ENCODE peak calls at places on chromosome 7, in four cellular contexts. M is NB4, V is A549, L is tibial nerve. R is an unnamed sample.

GRCh38 chr7:42315096-42315495 is 78.1 kb upstream of the GLI3 start:
- DNase-seq in M (no peak), L (no peak), V (no peak), R (no peak)

GRCh38 chr7:41621953-41622831 is 80.7 kb downstream of the INHBA start:
- DNase-seq in V (no peak), L (no peak), M (no peak), R (no peak)

GRCh38 chr7:144834516-144835165 is 1.2 kb downstream of the TPK1 start:
- DNase-seq in M (peak), L (peak), V (no peak), R (no peak)

GRCh38 chr7:21108182-21108581 is 319.7 kb upstream of the SP4 start:
- DNase-seq in V (no peak), L (no peak), M (no peak), R (no peak)

GRCh38 chr7:24301703-24302102 is 17.7 kb downstream of the NPY start:
- DNase-seq in M (no peak), L (no peak), V (no peak), R (no peak)

GRCh38 chr7:137935849-137936508 is 65.9 kb downstream of the CREB3L2 start:
- DNase-seq in L (peak), M (peak), V (no peak), R (no peak)

GRCh38 chr7:48089415-48089975 is 430 bp downstream of the UPP1 start:
- DNase-seq in L (no peak), V (no peak), M (no peak), R (no peak)

GRCh38 chr7:85469446-85469970 is 282.7 kb upstream of the SEMA3D start:
- DNase-seq in V (no peak), L (no peak), M (no peak), R (no peak)

GRCh38 chr7:122983261-122983660 is 12.2 kb downstream of the TAS2R16 start:
- DNase-seq in L (no peak), M (no peak), V (no peak), R (no peak)

GRCh38 chr7:133364959-133365680 is 112.2 kb downstream of the EXOC4 start:
- DNase-seq in M (peak), L (no peak), V (no peak), R (no peak)

GRCh38 chr7:106597751-106598619 is 63.0 kb downstream of the CCDC71L start:
- DNase-seq in M (no peak), V (no peak), L (no peak), R (no peak)

GRCh38 chr7:50349963-50350944 is 45.7 kb downstream of the IKZF1 start:
- DNase-seq in V (no peak), L (no peak), M (no peak), R (no peak)

GRCh38 chr7:41702635-41703371 is at the start of gene INHBA:
- DNase-seq in M (no peak), L (no peak), V (no peak), R (no peak)

GRCh38 chr7:134690016-134690415 is 43.4 kb downstream of the BPGM start:
- DNase-seq in M (peak), L (no peak), V (no peak), R (peak)

GRCh38 chr7:34061175-34061574 is 155.8 kb downstream of the BMPER start:
- DNase-seq in M (no peak), L (no peak), V (peak), R (no peak)

GRCh38 chr7:26153246-26153822 is 1.3 kb downstream of the NFE2L3 start:
- DNase-seq in L (no peak), V (no peak), M (peak), R (no peak)

GRCh38 chr7:5441840-5442513 is 18.3 kb upstream of the TNRC18 start:
- DNase-seq in V (no peak), M (peak), L (no peak), R (no peak)

GRCh38 chr7:93728292-93728691 is 153.8 kb upstream of the CALCR start:
- DNase-seq in L (no peak), V (no peak), M (no peak), R (no peak)

GRCh38 chr7:99004216-99004615 is 125.9 kb downstream of the TRRAP start:
- DNase-seq in L (no peak), M (no peak), V (no peak), R (no peak)

GRCh38 chr7:14521183-14521582 is 381.4 kb downstream of the DGKB start:
- DNase-seq in M (no peak), L (no peak), V (no peak), R (no peak)

GRCh38 chr7:5435291-5436002 is 11.8 kb upstream of the TNRC18 start:
- DNase-seq in M (no peak), V (no peak), L (no peak), R (no peak)

DNA sequence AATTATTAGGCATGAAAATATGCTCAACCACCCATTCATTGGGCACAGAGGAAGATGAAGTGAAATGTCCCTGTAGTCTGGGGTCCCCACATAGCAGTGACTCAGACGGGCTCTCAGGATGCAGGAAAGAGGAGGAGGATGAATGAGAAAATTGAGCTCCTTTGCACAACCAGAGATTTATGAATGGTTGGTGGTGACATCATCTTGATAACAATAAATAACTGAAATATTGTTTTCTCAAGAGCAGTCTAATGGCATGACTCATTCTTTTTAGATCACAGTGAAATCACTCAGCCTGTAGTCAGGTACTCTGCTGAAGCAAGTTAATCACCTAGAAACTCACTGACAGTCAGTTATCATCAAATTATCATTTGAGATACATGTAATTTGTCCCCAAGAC is 254.1 kb downstream of the RELN start:
- DNase-seq in V (no peak), M (no peak), L (no peak), R (no peak)
- TF ChIP-seq POLR2A in V (no peak), M (no peak), L (no peak), R (no peak)

GRCh38 chr7:28754027-28754426 is 204.1 kb downstream of the TRIL start:
- DNase-seq in M (no peak), L (peak), V (peak), R (no peak)
- TF ChIP-seq CTCF in M (no peak), L (no peak), V (no peak), R (no peak)

DNA sequence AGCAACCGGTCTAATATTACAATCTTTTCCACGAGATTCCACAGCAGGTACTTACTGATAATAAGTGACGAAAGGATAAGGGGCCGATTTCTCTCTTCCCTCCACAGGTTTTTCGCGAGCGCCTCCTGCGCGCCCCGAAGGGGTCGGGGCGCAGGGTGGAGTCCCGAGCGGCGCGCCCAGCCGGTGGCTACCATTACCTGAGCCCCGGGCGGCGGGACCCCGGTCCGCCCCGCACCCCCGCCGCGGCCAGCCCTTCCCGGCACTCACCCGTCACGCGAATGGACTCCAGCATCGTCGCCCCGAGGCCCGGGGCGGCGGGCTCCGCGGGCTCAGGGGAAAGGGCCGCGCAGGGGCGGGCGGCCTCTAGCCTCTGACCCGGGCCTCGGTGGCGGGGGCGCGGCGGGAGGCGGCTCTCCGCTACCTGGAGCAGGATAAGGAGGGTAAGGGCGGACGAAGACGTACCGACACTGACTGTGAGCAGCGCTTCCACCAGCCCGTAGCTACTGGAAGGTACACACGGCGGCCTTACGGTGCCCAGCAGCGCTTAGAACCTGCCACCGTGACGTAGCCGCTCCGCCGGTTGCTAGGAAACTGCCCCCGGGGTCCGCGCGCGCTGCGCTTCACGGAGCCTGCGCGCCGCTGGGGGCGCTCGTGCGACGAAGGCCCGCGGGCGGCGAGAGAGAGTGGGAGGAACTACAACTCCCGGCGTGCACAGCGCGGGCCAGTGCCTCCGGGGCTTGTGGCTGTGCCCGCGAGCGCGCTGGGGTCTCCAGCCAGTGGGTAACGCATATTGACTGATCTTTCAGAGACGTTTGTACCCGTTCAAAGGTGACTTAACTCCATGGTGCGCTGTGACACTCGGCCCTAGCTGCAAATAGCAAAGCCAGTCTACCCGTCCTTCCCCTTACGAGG is 22.8 kb upstream of the ANLN start:
- DNase-seq in M (peak), V (peak), L (peak), R (peak)
- TF ChIP-seq POLR2A in M (no peak), V (peak), L (peak), R (peak)

DNA sequence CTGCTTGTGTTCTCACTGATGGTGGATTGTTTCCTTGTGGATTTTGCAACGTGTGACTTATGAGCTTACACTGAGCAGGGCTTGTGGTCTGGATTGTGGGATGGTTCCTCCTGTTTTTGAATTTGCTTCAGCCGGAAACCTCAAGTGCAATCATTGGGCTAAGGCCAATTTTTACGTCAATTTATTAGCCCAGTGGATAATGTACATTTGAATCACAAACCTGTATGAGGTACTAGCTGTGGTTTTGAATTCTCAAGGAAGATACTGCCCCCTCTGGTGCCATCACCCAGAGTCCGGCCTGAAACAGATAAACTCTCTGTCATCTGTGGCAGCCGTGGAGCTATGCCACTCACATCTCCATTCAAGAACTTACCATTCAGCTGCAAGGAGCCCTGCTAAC is 7.3 kb upstream of the ZNF777 start:
- DNase-seq in V (no peak), M (peak), L (no peak), R (no peak)
- TF ChIP-seq CTCF in V (no peak), M (no peak), L (no peak), R (no peak)

DNA sequence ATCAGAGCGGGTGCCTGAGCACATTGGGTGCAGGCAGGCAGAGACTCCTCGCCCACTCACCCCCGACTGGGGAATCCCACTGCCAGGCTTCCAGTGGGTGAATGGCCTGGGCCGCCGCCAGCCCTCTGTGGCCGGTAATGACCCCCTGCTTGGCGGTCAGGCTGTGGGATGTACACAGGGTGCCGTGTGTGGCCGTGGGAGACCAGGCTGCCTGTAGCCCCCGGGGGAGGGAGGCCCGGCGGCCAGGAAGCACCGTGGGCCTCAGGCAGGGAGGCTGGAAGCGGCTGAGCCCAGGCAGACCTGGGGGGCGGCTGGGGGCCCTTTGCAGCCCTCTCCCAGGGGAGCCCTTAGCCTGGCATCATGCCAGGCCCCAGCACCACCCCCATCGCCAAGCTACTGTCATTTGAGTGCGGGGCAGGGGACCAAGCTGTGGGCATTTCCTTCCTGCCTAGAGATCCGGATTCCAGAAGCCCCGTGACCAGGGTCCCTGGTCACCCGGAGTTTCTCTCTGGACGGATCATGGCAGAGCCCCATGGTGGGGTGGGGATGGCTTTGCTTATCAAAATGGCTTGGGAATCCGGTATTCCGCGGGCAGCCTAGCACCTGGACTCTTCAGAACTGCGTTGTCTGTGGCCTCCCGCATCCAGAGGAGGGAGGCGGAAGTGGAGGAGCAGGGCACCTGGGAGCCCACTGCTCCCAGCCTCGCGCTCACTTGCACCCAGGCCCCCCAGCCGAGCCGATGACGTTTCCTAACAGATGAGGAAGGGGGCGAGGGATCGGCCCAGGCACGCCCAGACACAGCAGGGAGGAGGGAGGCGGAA is 1.1 kb downstream of the TTYH3 start:
- DNase-seq in M (peak), L (peak), V (peak), R (peak)
- TF ChIP-seq POLR2A in M (no peak), L (peak), V (peak), R (no peak)

DNA sequence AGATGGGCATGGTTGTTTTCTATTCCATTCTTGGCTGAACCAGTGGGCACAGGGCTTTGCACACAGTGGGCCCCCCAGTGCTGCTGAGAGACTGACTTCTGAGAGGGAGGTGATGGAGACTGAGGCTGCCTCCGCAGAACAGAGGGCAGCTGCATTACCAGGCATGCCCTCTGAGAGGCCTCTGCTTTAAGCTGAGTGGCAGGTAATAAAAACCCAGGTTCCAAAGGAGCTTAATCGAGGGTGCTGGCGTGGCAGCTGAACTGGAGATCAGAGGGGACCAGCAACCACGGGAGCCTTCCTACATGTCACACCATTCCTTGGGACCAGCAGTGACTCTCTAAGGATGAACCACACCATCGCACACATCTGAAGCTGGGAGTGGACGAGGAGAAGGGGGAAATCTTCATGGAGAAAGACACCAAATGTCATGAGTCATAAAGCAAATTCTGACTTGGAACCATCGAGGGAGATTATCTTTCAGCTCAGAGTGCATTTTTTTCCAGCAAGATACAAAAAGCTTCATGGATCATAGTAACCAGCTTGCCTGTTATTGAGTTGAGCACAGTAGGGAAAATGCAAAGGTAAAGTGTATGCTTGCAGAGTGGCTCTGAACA is 24.6 kb downstream of the HIPK2 start:
- DNase-seq in V (peak), M (no peak), L (no peak), R (no peak)
- TF ChIP-seq CTCF in V (no peak), M (no peak), L (no peak), R (no peak)

GRCh38 chr7:136594739-136595144 is 273.7 kb upstream of the CHRM2 start:
- DNase-seq in V (no peak), L (no peak), M (no peak), R (no peak)

GRCh38 chr7:136601772-136602171 is 266.7 kb upstream of the CHRM2 start:
- DNase-seq in L (no peak), V (no peak), M (no peak), R (no peak)

GRCh38 chr7:136605532-136606329 is 262.7 kb upstream of the CHRM2 start:
- DNase-seq in M (no peak), L (no peak), V (no peak), R (no peak)

DNA sequence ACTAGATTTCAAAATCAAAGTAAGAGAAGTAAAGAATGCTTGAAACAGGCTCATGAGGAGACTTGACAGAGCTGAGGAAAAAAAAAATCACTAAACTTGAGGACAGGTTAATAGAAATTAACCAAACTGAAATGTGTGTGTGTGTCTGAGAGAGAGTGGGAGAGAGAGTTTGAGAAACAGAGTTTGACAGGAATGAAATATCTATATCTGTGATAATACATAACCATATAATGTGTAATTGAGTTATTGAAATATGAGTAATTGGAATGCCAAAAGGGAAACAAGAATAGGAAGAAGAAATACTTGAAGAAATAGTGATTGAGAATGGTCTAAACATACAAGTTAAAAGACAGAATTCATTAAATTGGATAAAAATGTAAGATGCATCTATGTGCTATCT is 268.0 kb upstream of the CHRM2 start:
- DNase-seq in M (no peak), L (no peak), V (no peak), R (no peak)
- TF ChIP-seq POLR2A in M (no peak), L (no peak), V (no peak), R (no peak)

GRCh38 chr7:22549667-22550513 is 49.9 kb upstream of the STEAP1B start:
- DNase-seq in L (no peak), V (no peak), M (no peak), R (no peak)
- TF ChIP-seq CTCF in L (peak), V (peak), M (peak), R (no peak)

R was measured in ovary.